ENCODE peak calls at places on chromosomes 4 and X, in eight cellular contexts. W is brain microvascular endothelial cell, A is astrocyte of the cerebellum, Q is body of pancreas, U is A673, M is AG04450, Y is heart left ventricle, C is MM.1S. E is an unnamed sample.
A peak's percentile ranks its signal among the peaks of the same experiment; 100 is the strongest.

GRCh38 chrX:103941201-103941975 is 21.0 kb upstream of the TMSB15B start:
- DNase-seq in W (no peak), A (peak; percentile 23), U (peak; percentile 46), C (peak; percentile 45), Q (no peak), M (no peak), Y (no peak), E (no peak)

GRCh38 chr4:112189754-112190153 is 41.8 kb upstream of the AP1AR start:
- DNase-seq in C (no peak), M (no peak), W (no peak), A (no peak), Q (no peak), U (peak; percentile 18), Y (no peak), E (no peak)

GRCh38 chrX:21747523-21747922 is 10.4 kb downstream of the SMPX start:
- DNase-seq in M (no peak), W (no peak), A (no peak), C (no peak), Y (no peak), U (no peak), Q (no peak), E (no peak)

GRCh38 chr4:128600996-128601857 is 208.3 kb upstream of the JADE1 start:
- DNase-seq in A (peak; percentile 94), C (no peak), Q (peak; percentile 80), M (peak; percentile 93), U (peak; percentile 43), Y (peak; percentile 33), W (peak; percentile 96), E (no peak)

GRCh38 chr4:105520819-105521790 is 31.3 kb upstream of the ARHGEF38 start:
- DNase-seq in C (peak; percentile 63), Q (peak; percentile 69), A (peak; percentile 47), Y (peak; percentile 20), M (peak; percentile 11), W (peak; percentile 53), U (peak; percentile 75), E (peak; percentile 19)

GRCh38 chr4:67451464-67451863 is 93.8 kb downstream of the CENPC start:
- DNase-seq in Y (no peak), A (no peak), Q (no peak), U (no peak), W (peak; percentile 14), C (no peak), M (no peak), E (no peak)

GRCh38 chr4:127967141-127967775 is 2.1 kb downstream of the ABHD18 start:
- DNase-seq in C (no peak), A (no peak), W (no peak), Y (no peak), U (no peak), M (no peak), Q (no peak), E (no peak)

GRCh38 chrX:53631156-53631555 is 55.4 kb downstream of the HUWE1 start:
- DNase-seq in M (peak; percentile 2), Q (no peak), U (no peak), Y (no peak), W (no peak), C (no peak), A (no peak), E (no peak)

GRCh38 chr4:95409750-95410149 is 139.0 kb downstream of the UNC5C start:
- DNase-seq in Q (no peak), A (no peak), C (no peak), W (no peak), Y (no peak), M (no peak), U (no peak), E (no peak)

GRCh38 chrX:11100281-11101035 is 10.7 kb upstream of the HCCS start:
- DNase-seq in U (peak; percentile 55), C (no peak), Q (peak; percentile 33), A (peak; percentile 55), M (peak; percentile 52), W (peak; percentile 50), Y (peak; percentile 16), E (no peak)

GRCh38 chr4:102825261-102826071 is 1.9 kb downstream of the UBE2D3 start:
- DNase-seq in W (peak; percentile 56), A (peak; percentile 43), U (peak; percentile 81), Q (peak; percentile 24), Y (peak; percentile 48), M (peak; percentile 15), C (peak; percentile 42), E (peak; percentile 19)

GRCh38 chr4:102823897-102824296 is 3.5 kb downstream of the UBE2D3 start:
- DNase-seq in U (no peak), M (peak; percentile 20), A (no peak), C (no peak), Q (no peak), Y (no peak), W (no peak), E (no peak)

GRCh38 chr4:102826105-102826889 is 1.1 kb downstream of the UBE2D3 start:
- DNase-seq in M (no peak), Q (no peak), U (no peak), A (no peak), W (no peak), C (no peak), Y (no peak), E (no peak)

GRCh38 chr4:102824398-102824797 is 3.0 kb downstream of the UBE2D3 start:
- DNase-seq in M (no peak), A (no peak), C (no peak), U (no peak), W (no peak), Y (no peak), Q (no peak), E (no peak)

DNA sequence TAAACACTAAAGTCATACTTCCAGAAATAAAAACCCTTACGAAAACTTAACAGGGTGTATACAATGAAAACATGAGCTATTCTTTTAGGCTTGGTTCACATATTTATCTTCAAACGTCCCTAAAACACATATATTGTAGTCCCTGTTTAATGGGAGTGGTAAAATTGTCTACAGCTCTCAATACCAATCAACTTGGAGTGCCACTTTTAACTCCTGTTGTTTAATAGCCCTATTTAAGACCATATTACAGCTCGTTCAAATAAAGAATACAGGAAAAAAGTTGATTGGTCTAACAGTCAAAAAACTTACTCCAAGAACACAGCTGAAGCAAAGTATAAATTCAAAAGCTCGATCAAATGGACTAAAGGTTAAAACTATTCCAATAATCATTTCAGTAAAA is 3.9 kb downstream of the UBE2D3 start:
- DNase-seq in U (no peak), A (no peak), C (no peak), W (no peak), Q (no peak), M (no peak), Y (no peak), E (no peak)
- H3K4me3 ChIP-seq in U (peak overlapping the region; percentile 98), A (peak overlapping the region; percentile 98), C (peak overlapping the region; percentile 84), W (peak overlapping the region; percentile 69), Q (no peak overlapping the region), M (peak overlapping the region; percentile 92), Y (peak overlapping the region; percentile 1), E (peak overlapping the region; percentile 93)

DNA sequence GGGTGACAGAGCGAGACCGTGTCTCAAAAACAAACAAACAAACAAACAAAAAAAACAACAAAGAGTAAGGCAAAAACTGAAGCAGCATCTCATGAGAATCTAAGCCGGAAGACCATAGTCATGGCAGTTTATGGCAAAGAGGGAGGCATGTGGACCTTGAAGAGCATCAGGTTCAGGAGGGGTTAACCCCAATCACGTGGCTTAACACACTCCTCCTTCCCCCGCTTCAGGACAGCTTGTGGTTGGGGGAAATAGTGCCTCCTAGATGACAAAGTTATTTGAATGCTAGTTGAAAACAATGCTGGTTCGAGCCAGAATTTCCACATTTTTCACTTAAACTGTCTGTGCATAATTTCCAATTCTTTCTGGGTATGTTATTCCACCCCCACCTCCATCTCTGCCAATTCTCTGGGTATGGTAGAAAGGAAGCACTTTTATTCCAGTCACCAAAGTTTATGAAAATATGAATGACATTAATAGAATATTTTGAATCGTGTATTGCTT is 11.7 kb upstream of the MAP7D3 start:
- DNase-seq in U (no peak), C (no peak), Q (no peak), Y (no peak), M (no peak), A (no peak), W (no peak), E (no peak)
- TF ChIP-seq CTCF in U (no peak), C (no peak), Q (no peak), Y (no peak), M (no peak), A (no peak), W (no peak), E (no peak)

DNA sequence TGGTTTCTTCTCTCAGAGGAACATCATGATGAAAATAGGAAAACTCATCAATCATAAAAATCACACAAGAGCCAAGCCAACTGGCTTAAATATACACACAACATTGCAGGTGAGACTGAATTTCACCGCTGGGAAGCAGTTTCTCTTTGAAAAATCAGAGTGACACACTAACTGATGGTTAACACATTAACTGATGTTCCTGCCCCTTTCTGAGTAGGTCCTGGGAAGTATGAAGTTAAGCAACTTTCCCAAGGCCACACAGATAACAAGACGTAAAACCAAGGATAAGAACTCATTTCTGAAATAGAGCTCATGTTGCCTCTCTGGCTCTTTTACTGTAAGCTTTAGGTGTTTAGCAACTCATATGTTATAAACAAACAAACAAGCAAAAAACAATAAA is 813.7 kb upstream of the HS3ST1 start:
- DNase-seq in C (no peak), W (no peak), U (no peak), M (no peak), A (no peak), Y (no peak), Q (no peak), E (no peak)
- H3K4me3 ChIP-seq in C (no peak overlapping the region), W (no peak overlapping the region), U (no peak overlapping the region), M (no peak overlapping the region), A (no peak overlapping the region), Y (no peak overlapping the region), Q (no peak overlapping the region), E (no peak overlapping the region)

DNA sequence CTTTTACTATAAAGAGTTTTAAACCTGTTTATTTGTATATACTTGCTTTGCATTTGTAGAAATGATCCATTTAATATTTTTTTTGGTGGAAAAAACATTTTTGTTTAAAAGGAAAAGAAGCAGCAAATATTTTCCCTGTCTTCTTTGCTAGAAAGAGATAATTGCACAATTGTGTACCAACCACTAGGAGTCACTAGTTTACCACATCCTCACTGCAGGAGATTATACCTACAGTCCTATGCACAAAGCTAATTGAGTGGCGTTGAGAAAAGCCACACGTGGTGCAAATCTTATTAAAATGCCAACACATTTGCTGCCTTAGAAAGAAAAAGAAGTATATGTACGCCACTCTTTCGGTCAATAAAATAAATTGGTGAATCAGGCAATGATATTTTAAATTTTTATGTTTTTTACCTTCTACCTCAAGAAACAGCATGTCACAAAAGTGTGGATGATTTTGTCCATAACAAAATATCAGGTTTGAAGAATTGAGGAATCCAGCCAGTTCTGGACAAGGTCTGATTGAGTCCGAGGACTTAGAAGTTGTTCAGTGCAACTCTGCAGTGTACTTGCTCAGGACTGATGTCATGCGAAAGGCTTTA is 102.9 kb downstream of the GRXCR1 start:
- DNase-seq in A (peak; percentile 5), W (no peak), Q (no peak), U (peak; percentile 23), Y (no peak), M (peak; percentile 1), C (peak; percentile 53), E (peak; percentile 2)
- TF ChIP-seq CTCF in A (peak; percentile 70), W (peak; percentile 48), Q (peak; percentile 14), U (peak; percentile 62), Y (peak; percentile 52), M (peak; percentile 76), C (peak; percentile 80), E (peak; percentile 71)